ENCODE peak calls at places on chromosomes 11 and 22, in five cellular contexts. One of them, this sample, is unnamed.

GRCh38 chr11:75589933-75590332 is 27.9 kb downstream of the SERPINH1 start:
- DNase-seq in fibroblast of the aortic adventitia: no peak
- DNase-seq in A549: no peak
- DNase-seq in stomach: no peak
- DNase-seq in bronchial epithelial cell: no peak
- DNase-seq in this sample: no peak

GRCh38 chr11:126282742-126283591 is at the start of gene TIRAP:
- DNase-seq in fibroblast of the aortic adventitia: peak
- DNase-seq in A549: peak
- DNase-seq in stomach: peak
- DNase-seq in bronchial epithelial cell: no peak
- DNase-seq in this sample: peak

GRCh38 chr11:78351979-78352731 is 65.5 kb downstream of the GAB2 start:
- DNase-seq in fibroblast of the aortic adventitia: no peak
- DNase-seq in A549: no peak
- DNase-seq in stomach: no peak
- DNase-seq in bronchial epithelial cell: no peak
- DNase-seq in this sample: no peak

GRCh38 chr11:48013269-48013901 is 33.0 kb downstream of the PTPRJ start:
- DNase-seq in fibroblast of the aortic adventitia: no peak
- DNase-seq in A549: peak
- DNase-seq in stomach: peak
- DNase-seq in bronchial epithelial cell: peak
- DNase-seq in this sample: peak

GRCh38 chr11:61716478-61717285 is 35.8 kb upstream of the MYRF start:
- DNase-seq in fibroblast of the aortic adventitia: no peak
- DNase-seq in A549: no peak
- DNase-seq in stomach: no peak
- DNase-seq in bronchial epithelial cell: no peak
- DNase-seq in this sample: no peak

GRCh38 chr11:832529-833113 is at the start of gene CD151:
- DNase-seq in fibroblast of the aortic adventitia: no peak
- DNase-seq in A549: no peak
- DNase-seq in stomach: peak
- DNase-seq in bronchial epithelial cell: no peak
- DNase-seq in this sample: peak

GRCh38 chr11:73157141-73158010 is 15.3 kb upstream of the FCHSD2 start:
- DNase-seq in fibroblast of the aortic adventitia: peak
- DNase-seq in A549: no peak
- DNase-seq in stomach: no peak
- DNase-seq in bronchial epithelial cell: no peak
- DNase-seq in this sample: peak

GRCh38 chr11:12075822-12076821 is 34.3 kb upstream of the MICAL2 start:
- DNase-seq in fibroblast of the aortic adventitia: peak
- DNase-seq in A549: peak
- DNase-seq in stomach: no peak
- DNase-seq in bronchial epithelial cell: peak
- DNase-seq in this sample: no peak

GRCh38 chr11:62933775-62934495 is 12.8 kb upstream of the CHRM1 start:
- DNase-seq in fibroblast of the aortic adventitia: no peak
- DNase-seq in A549: no peak
- DNase-seq in stomach: no peak
- DNase-seq in bronchial epithelial cell: no peak
- DNase-seq in this sample: no peak

GRCh38 chr22:50025993-50026392 is 13.4 kb upstream of the IL17REL start:
- DNase-seq in fibroblast of the aortic adventitia: no peak
- DNase-seq in A549: no peak
- DNase-seq in stomach: no peak
- DNase-seq in bronchial epithelial cell: no peak
- DNase-seq in this sample: no peak

GRCh38 chr11:64314146-64314804 is 3.1 kb downstream of the TRMT112 start:
- DNase-seq in fibroblast of the aortic adventitia: no peak
- DNase-seq in A549: no peak
- DNase-seq in stomach: no peak
- DNase-seq in bronchial epithelial cell: no peak
- DNase-seq in this sample: no peak

GRCh38 chr11:4093519-4094347 is 866 bp upstream of the RRM1 start:
- DNase-seq in fibroblast of the aortic adventitia: no peak
- DNase-seq in A549: peak
- DNase-seq in stomach: no peak
- DNase-seq in bronchial epithelial cell: peak
- DNase-seq in this sample: no peak

GRCh38 chr22:26606611-26607010 is 11.2 kb downstream of the CRYBB1 start:
- DNase-seq in fibroblast of the aortic adventitia: peak
- DNase-seq in A549: peak
- DNase-seq in stomach: no peak
- DNase-seq in bronchial epithelial cell: peak
- DNase-seq in this sample: no peak

GRCh38 chr11:60455531-60456042 is at the start of gene MS4A1:
- DNase-seq in fibroblast of the aortic adventitia: no peak
- DNase-seq in A549: no peak
- DNase-seq in stomach: no peak
- DNase-seq in bronchial epithelial cell: no peak
- DNase-seq in this sample: peak

GRCh38 chr11:11960687-11961086 is 47.7 kb downstream of the DKK3 start:
- DNase-seq in fibroblast of the aortic adventitia: no peak
- DNase-seq in A549: no peak
- DNase-seq in stomach: no peak
- DNase-seq in bronchial epithelial cell: no peak
- DNase-seq in this sample: peak

GRCh38 chr11:72704783-72705287 is 30.6 kb upstream of the PDE2A start:
- DNase-seq in fibroblast of the aortic adventitia: no peak
- DNase-seq in A549: no peak
- DNase-seq in stomach: no peak
- DNase-seq in bronchial epithelial cell: no peak
- DNase-seq in this sample: peak

GRCh38 chr11:126808851-126809250 is 191.7 kb downstream of the KIRREL3 start:
- DNase-seq in fibroblast of the aortic adventitia: no peak
- DNase-seq in A549: no peak
- DNase-seq in stomach: no peak
- DNase-seq in bronchial epithelial cell: no peak
- DNase-seq in this sample: no peak

GRCh38 chr11:64563966-64564365 is 27.1 kb upstream of the SLC22A12 start:
- DNase-seq in fibroblast of the aortic adventitia: no peak
- DNase-seq in A549: no peak
- DNase-seq in stomach: no peak
- DNase-seq in bronchial epithelial cell: no peak
- DNase-seq in this sample: no peak

GRCh38 chr11:82899191-82899820 is 924 bp downstream of the PRCP start:
- DNase-seq in fibroblast of the aortic adventitia: no peak
- DNase-seq in A549: no peak
- DNase-seq in stomach: no peak
- DNase-seq in bronchial epithelial cell: no peak
- DNase-seq in this sample: peak

GRCh38 chr11:3153291-3153861 is 11.7 kb downstream of the OSBPL5 start:
- DNase-seq in fibroblast of the aortic adventitia: peak
- DNase-seq in A549: no peak
- DNase-seq in stomach: no peak
- DNase-seq in bronchial epithelial cell: no peak
- DNase-seq in this sample: no peak

GRCh38 chr11:94662065-94662779 is 95.1 kb downstream of the PIWIL4 start:
- DNase-seq in fibroblast of the aortic adventitia: no peak
- DNase-seq in A549: no peak
- DNase-seq in stomach: no peak
- DNase-seq in bronchial epithelial cell: no peak
- DNase-seq in this sample: no peak

GRCh38 chr11:94706211-94706610 is 61.9 kb upstream of the AMOTL1 start:
- DNase-seq in fibroblast of the aortic adventitia: peak
- DNase-seq in A549: no peak
- DNase-seq in stomach: no peak
- DNase-seq in bronchial epithelial cell: peak
- DNase-seq in this sample: no peak

GRCh38 chr11:65477271-65478029 is 21.4 kb upstream of the MALAT1 start:
- DNase-seq in fibroblast of the aortic adventitia: peak
- DNase-seq in A549: peak
- DNase-seq in stomach: peak
- DNase-seq in bronchial epithelial cell: peak
- DNase-seq in this sample: peak

DNA sequence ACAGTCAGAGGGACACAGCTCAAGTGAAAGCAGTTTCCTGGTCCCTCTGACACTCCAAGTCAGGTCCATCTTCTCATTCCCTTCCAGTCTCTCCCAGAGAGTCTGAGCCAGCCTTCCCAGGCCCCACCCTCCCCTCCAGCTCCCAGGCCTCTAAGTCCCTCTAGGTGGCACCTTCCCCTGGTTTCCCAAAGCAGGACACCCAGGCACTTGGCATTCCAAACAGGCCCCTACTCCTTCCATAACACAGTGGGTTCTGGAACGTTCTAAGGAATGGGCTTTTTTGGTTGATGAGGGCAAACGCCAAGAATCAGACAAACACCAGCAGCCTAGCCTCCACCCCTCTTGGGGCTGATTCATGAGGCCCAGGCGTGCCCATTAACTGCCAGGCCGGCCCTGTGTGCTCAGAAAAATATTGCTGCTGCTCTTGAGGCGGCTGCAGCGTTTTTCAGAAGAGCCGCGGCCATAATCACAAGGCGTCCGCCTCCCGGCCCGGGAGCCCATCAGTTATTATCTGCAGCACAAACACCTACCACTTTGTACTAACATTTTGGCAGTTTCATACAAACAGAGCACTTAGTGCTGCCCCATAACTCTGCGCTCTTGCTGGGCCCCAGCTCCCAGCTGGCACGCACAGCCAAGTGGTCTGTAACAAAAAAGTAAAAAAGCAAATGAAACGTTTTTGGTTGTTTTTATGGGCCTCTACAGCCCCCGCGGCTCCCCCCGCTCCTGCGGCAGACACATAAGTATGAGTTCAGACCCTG is 418.6 kb downstream of the SOX6 start:
- DNase-seq in fibroblast of the aortic adventitia: no peak
- DNase-seq in A549: no peak
- DNase-seq in stomach: no peak
- DNase-seq in bronchial epithelial cell: no peak
- DNase-seq in this sample: no peak
- TF ChIP-seq CTCF in fibroblast of the aortic adventitia: no peak
- TF ChIP-seq CTCF in A549: no peak
- TF ChIP-seq CTCF in stomach: no peak
- TF ChIP-seq CTCF in bronchial epithelial cell: peak
- TF ChIP-seq CTCF in this sample: no peak

DNA sequence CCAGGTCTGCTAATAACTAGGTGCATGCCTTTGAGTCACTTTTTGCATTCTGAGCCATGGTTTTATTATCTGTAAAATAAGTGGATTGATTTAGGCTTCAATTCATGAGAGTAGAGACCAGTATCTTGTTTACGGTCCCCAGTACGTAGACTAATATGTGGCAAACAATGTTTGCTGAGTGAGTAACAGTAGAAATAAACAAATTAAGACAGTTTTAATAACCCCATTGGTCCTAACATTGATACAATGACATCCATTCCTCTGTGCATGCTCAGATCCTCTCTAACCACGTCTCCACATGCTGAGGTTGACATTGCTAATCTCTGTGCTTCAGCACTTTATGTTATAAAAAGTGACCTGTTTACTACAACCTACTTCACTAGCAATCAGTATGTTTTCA is 983 bp downstream of the CCDC34 start:
- DNase-seq in fibroblast of the aortic adventitia: no peak
- DNase-seq in A549: no peak
- DNase-seq in stomach: no peak
- DNase-seq in bronchial epithelial cell: no peak
- DNase-seq in this sample: no peak
- H3K4me3 ChIP-seq in fibroblast of the aortic adventitia: no peak
- H3K4me3 ChIP-seq in A549: peak
- H3K4me3 ChIP-seq in stomach: no peak
- H3K4me3 ChIP-seq in bronchial epithelial cell: no peak
- H3K4me3 ChIP-seq in this sample: peak

DNA sequence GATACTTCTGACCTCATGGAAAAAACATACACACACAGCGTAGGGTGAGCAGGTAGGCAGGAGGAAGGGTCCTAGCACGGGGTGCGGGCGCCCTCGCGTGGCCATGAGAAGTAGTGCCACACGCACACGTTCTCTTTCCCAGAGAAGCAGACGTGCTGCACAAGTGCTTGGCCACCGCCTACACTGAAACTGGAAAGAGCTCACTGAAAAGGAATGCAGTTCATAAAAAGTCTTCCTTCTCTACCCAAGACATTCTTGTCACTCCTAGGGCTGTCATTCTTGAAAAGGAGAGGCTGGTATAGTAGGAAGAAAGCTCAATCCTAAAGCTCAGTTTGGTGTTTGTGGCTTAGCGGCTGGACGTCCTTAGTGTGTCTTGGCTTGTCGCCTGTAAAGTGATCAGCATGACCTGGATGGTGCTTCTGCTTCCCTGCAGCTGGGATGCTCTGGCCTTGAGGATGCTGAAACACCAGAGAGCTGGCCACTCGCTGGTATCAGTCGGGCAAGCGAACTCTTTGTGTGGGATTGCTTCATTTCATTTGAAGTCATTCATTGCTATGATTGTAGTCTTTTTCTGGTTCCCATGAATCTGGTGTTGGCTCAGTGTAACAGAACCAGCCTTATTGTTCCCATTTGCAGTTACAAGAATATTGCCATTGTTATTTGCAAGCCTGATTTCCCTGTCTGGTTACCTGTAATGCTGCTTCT is 303.8 kb downstream of the NTM start:
- DNase-seq in fibroblast of the aortic adventitia: peak
- DNase-seq in A549: peak
- DNase-seq in stomach: peak
- DNase-seq in bronchial epithelial cell: peak
- DNase-seq in this sample: peak
- TF ChIP-seq CTCF in fibroblast of the aortic adventitia: peak
- TF ChIP-seq CTCF in A549: peak
- TF ChIP-seq CTCF in stomach: peak
- TF ChIP-seq CTCF in bronchial epithelial cell: peak
- TF ChIP-seq CTCF in this sample: peak

GRCh38 chr11:124896071-124896750 is 1.5 kb downstream of the ROBO4 start:
- DNase-seq in fibroblast of the aortic adventitia: no peak
- DNase-seq in A549: no peak
- DNase-seq in stomach: no peak
- DNase-seq in bronchial epithelial cell: no peak
- DNase-seq in this sample: no peak
- H3K4me3 ChIP-seq in fibroblast of the aortic adventitia: no peak
- H3K4me3 ChIP-seq in A549: no peak
- H3K4me3 ChIP-seq in stomach: peak
- H3K4me3 ChIP-seq in bronchial epithelial cell: no peak
- H3K4me3 ChIP-seq in this sample: no peak

DNA sequence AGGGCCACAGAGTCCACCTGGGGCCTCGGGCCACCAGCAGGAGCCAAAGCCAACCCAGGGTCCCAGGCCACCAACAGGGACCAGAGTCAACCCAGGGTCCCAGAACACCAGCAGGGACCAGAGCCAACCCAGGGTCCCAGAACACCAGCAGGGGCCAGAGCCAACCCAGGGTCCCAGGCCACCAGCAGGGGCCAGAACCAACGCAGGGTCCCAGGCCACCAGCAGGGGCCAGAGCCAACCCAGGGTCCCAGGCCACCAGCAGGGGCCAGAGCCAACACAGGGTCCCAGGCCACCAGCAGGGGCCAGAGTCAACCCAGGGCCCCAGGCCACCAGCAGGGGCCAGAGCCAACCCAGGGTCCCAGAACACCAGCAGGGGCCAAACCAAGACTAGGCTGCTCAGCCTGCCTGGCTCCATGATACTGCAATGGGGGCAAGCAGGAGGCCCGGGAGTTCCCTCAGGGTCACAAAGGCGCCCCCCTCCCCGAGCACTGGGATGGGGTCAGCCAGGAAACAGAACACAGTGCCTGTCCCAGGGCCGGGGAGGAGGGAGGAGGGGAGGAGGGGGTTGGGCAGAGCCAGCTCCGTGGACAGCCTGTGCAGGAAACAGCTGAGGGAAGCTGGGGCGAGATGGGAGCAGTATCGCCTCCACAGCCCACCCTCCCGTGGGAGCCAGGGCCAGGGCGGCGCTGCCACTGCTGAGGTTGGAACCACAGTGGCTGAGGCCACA is 62.0 kb upstream of the PRR5 start:
- DNase-seq in fibroblast of the aortic adventitia: no peak
- DNase-seq in A549: no peak
- DNase-seq in stomach: no peak
- DNase-seq in bronchial epithelial cell: no peak
- DNase-seq in this sample: no peak
- TF ChIP-seq CTCF in fibroblast of the aortic adventitia: no peak
- TF ChIP-seq CTCF in A549: no peak
- TF ChIP-seq CTCF in stomach: no peak
- TF ChIP-seq CTCF in bronchial epithelial cell: no peak
- TF ChIP-seq CTCF in this sample: no peak